ENCODE peak calls at places on chromosomes 2 and 18, in eight cellular contexts. M, T, U, D, L, K, Y and E are unnamed samples.

GRCh38 chr18:23320709-23321236 is 132.3 kb upstream of the RIOK3 start:
- DNase-seq in U (no peak), M (no peak), T (no peak), Y (no peak), K (no peak), D (no peak), L (no peak), E (no peak)

GRCh38 chr2:235618039-235618438 is 124.2 kb downstream of the AGAP1 start:
- DNase-seq in Y (no peak), M (no peak), L (no peak), D (no peak), U (no peak), T (no peak), K (no peak), E (no peak)

GRCh38 chr18:21012308-21012707 is 99.3 kb downstream of the ROCK1 start:
- DNase-seq in L (no peak), D (no peak), M (no peak), U (no peak), Y (no peak), K (no peak), T (no peak), E (no peak)

GRCh38 chr2:118177318-118177717 is 89.0 kb downstream of the INSIG2 start:
- DNase-seq in M (no peak), L (no peak), Y (no peak), U (no peak), D (no peak), T (no peak), K (no peak), E (no peak)

GRCh38 chr18:13003466-13003896 is 12.3 kb downstream of the CEP192 start:
- DNase-seq in D (no peak), M (peak; percentile 6), Y (no peak), U (no peak), L (peak; percentile 58), K (peak; percentile 5), T (peak; percentile 36), E (no peak)

GRCh38 chr2:16727256-16727655 is 61.6 kb upstream of the CYRIA start:
- DNase-seq in D (no peak), T (no peak), L (no peak), K (no peak), U (no peak), Y (no peak), M (no peak), E (no peak)

GRCh38 chr2:102235491-102235890 is 48.7 kb downstream of the IL1RL2 start:
- DNase-seq in T (peak; percentile 30), L (peak; percentile 31), U (no peak), D (no peak), K (no peak), M (no peak), Y (no peak), E (no peak)

GRCh38 chr2:157438907-157439791 is 4.7 kb downstream of the CYTIP start:
- DNase-seq in D (no peak), Y (peak; percentile 59), T (no peak), U (no peak), L (no peak), M (peak; percentile 11), K (no peak), E (no peak)

GRCh38 chr2:196369967-196370366 is 198.6 kb upstream of the STK17B start:
- DNase-seq in M (no peak), D (no peak), U (no peak), K (no peak), Y (no peak), L (no peak), T (no peak), E (no peak)

GRCh38 chr2:30055548-30055947 is 91.3 kb upstream of the YPEL5 start:
- DNase-seq in M (no peak), L (no peak), U (no peak), K (no peak), T (no peak), D (no peak), Y (no peak), E (no peak)